ENCODE peak calls at places on chromosome 17, in seven cellular contexts. W is GM12878, P is SK-N-SH, O is HCT116, S is H1, I is HepG2, F is K562. R is an unnamed sample.

GRCh38 chr17:45307290-45308015 is 9.4 kb downstream of the MAP3K14 start:
- DNase-seq in W (peak; percentile 90), P (no peak), I (no peak), S (no peak), O (no peak), F (no peak), R (no peak)

GRCh38 chr17:77952368-77952767 is 6.1 kb upstream of the TNRC6C start:
- DNase-seq in S (no peak), I (no peak), W (no peak), F (no peak), P (no peak), O (no peak), R (no peak)

GRCh38 chr17:3826191-3826590 is 19.9 kb downstream of the NCBP3 start:
- DNase-seq in P (no peak), F (no peak), S (no peak), I (no peak), O (no peak), W (no peak), R (no peak)

GRCh38 chr17:10614536-10615155 is 42.5 kb downstream of the MYH3 start:
- DNase-seq in W (no peak), I (peak; percentile 45), F (peak; percentile 24), O (peak; percentile 42), S (peak; percentile 81), P (peak; percentile 69), R (no peak)

GRCh38 chr17:76086384-76086783 is 7.4 kb downstream of the ZACN start:
- DNase-seq in P (peak; percentile 25), W (no peak), F (no peak), S (no peak), O (no peak), I (no peak), R (no peak)

GRCh38 chr17:45733781-45734180 is 50.3 kb upstream of the CRHR1 start:
- DNase-seq in W (no peak), P (no peak), O (no peak), F (no peak), I (no peak), S (no peak), R (no peak)

GRCh38 chr17:1649116-1649843 is 386 bp downstream of the RILP start:
- DNase-seq in S (peak; percentile 88), I (peak; percentile 64), O (peak; percentile 28), F (peak; percentile 72), P (peak; percentile 92), W (no peak), R (no peak)

GRCh38 chr17:52470553-52470952 is 312.0 kb upstream of the CA10 start:
- DNase-seq in O (no peak), I (no peak), W (no peak), F (no peak), S (no peak), P (no peak), R (no peak)

GRCh38 chr17:34365340-34365739 is 2.3 kb upstream of the CCL1 start:
- DNase-seq in S (no peak), W (no peak), P (no peak), O (no peak), I (no peak), F (no peak), R (no peak)
- TF ChIP-seq SIN3A in S (no peak), W (no peak), P (no peak), O (no peak), I (no peak), F (no peak), R (no peak)

GRCh38 chr17:7769854-7770253 is 52.3 kb downstream of the DNAH2 start:
- DNase-seq in P (no peak), I (no peak), W (no peak), O (no peak), S (no peak), F (no peak), R (no peak)

GRCh38 chr17:7763919-7764318 is 46.4 kb downstream of the DNAH2 start:
- DNase-seq in W (no peak), F (no peak), I (no peak), P (no peak), S (no peak), O (no peak), R (no peak)

GRCh38 chr17:7767425-7768021 is 50.0 kb downstream of the DNAH2 start:
- DNase-seq in S (no peak), I (no peak), W (no peak), O (no peak), P (no peak), F (no peak), R (no peak)
- TF ChIP-seq SIN3A in S (no peak), I (no peak), W (no peak), O (no peak), P (no peak), F (no peak), R (no peak)

GRCh38 chr17:48307814-48308411 is 122.1 kb downstream of the SKAP1 start:
- DNase-seq in W (no peak), O (peak; percentile 78), S (no peak), F (peak; percentile 52), I (peak; percentile 56), P (peak; percentile 48), R (peak; percentile 36)

GRCh38 chr17:48308591-48308990 is 121.4 kb downstream of the SKAP1 start:
- DNase-seq in S (no peak), W (no peak), I (no peak), P (no peak), O (no peak), F (no peak), R (no peak)

GRCh38 chr17:48313096-48313495 is 116.9 kb downstream of the SKAP1 start:
- DNase-seq in S (no peak), F (no peak), W (no peak), I (no peak), P (no peak), O (no peak), R (no peak)

GRCh38 chr17:48311324-48311723 is 118.7 kb downstream of the SKAP1 start:
- DNase-seq in F (no peak), P (no peak), O (no peak), W (no peak), S (no peak), I (no peak), R (no peak)

GRCh38 chr17:48310748-48311213 is 119.2 kb downstream of the SKAP1 start:
- DNase-seq in I (no peak), W (no peak), F (peak; percentile 14), O (no peak), P (no peak), S (no peak), R (no peak)
- TF ChIP-seq SIN3A in I (no peak), W (no peak), F (no peak), O (no peak), P (no peak), S (no peak), R (no peak)

GRCh38 chr17:79630120-79630519 is 19.3 kb upstream of the RBFOX3 start:
- DNase-seq in P (peak; percentile 11), I (no peak), F (no peak), S (peak; percentile 30), O (no peak), W (no peak), R (no peak)
- TF ChIP-seq SIN3A in P (no peak), I (no peak), F (no peak), S (no peak), O (no peak), W (no peak), R (no peak)

GRCh38 chr17:306536-307294 is 45.9 kb downstream of the RPH3AL start:
- DNase-seq in I (no peak), P (no peak), F (no peak), W (no peak), O (no peak), S (no peak), R (no peak)
- TF ChIP-seq SIN3A in I (no peak), P (no peak), F (no peak), W (no peak), O (no peak), S (no peak), R (no peak)

GRCh38 chr17:72396121-72396520 is 275.3 kb downstream of the SOX9 start:
- DNase-seq in F (no peak), O (no peak), P (no peak), W (no peak), I (no peak), S (no peak), R (no peak)

GRCh38 chr17:72392056-72393010 is 271.5 kb downstream of the SOX9 start:
- DNase-seq in O (no peak), W (peak; percentile 68), F (no peak), P (no peak), I (no peak), S (no peak), R (no peak)

GRCh38 chr17:72394531-72394930 is 273.7 kb downstream of the SOX9 start:
- DNase-seq in I (no peak), W (no peak), F (no peak), P (no peak), S (no peak), O (no peak), R (no peak)

GRCh38 chr17:72390675-72391501 is 270.1 kb downstream of the SOX9 start:
- DNase-seq in I (no peak), S (no peak), O (no peak), W (no peak), P (no peak), F (no peak), R (no peak)

GRCh38 chr17:72393553-72393952 is 272.7 kb downstream of the SOX9 start:
- DNase-seq in I (no peak), W (no peak), S (no peak), P (no peak), F (no peak), O (peak; percentile 81), R (peak; percentile 73)
- TF ChIP-seq SIN3A in I (no peak), W (no peak), S (no peak), P (no peak), F (no peak), O (no peak), R (no peak)

GRCh38 chr17:35655303-35655702 is 68.2 kb downstream of the AP2B1 start:
- DNase-seq in F (no peak), O (no peak), I (no peak), S (no peak), P (no peak), W (no peak), R (no peak)

GRCh38 chr17:35666070-35666469 is 65.4 kb upstream of the RASL10B start:
- DNase-seq in P (no peak), W (no peak), I (no peak), O (no peak), S (no peak), F (no peak), R (no peak)

GRCh38 chr17:35665662-35666061 is 65.8 kb upstream of the RASL10B start:
- DNase-seq in W (no peak), P (no peak), S (no peak), F (no peak), O (no peak), I (no peak), R (no peak)

GRCh38 chr17:35664685-35665084 is 66.8 kb upstream of the RASL10B start:
- DNase-seq in I (peak; percentile 4), P (no peak), S (no peak), W (no peak), F (no peak), O (no peak), R (no peak)

DNA sequence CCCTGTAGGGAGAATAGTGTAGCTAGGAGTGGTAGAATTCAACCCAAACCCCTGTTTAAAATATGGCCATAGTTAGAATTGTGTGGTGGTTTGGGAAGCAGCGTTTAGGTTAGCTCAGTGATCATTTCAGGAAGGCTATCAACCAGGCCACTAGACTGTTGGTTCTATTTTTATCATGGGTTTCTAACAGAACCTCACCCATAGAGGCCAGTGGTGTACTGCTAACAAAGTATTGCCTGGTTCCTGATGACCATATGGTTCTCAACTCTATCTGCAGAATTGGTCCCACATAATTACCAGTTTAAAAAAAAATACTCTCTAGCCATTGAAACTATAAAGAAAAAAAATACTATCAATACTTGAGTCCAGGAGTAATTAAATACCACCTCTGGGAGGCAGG is 70.5 kb upstream of the RASL10B start:
- DNase-seq in P (no peak), F (no peak), S (no peak), I (no peak), W (no peak), O (no peak), R (no peak)
- TF ChIP-seq SIN3A in P (no peak), F (no peak), S (no peak), I (no peak), W (no peak), O (no peak), R (no peak)

R was measured in Panc1.